ENCODE peak calls at places on chromosomes 13 and 19, in eight cellular contexts. N is naive thymus-derived CD4-positive, alpha-beta T cell; P is psoas muscle; E is AG04450; Y is upper lobe of right lung; H is IMR-90; X is effector memory CD4-positive, alpha-beta T cell; I is stomach. S is an unnamed sample.

GRCh38 chr13:29624997-29625396 is 29.5 kb upstream of the SLC7A1 start:
- DNase-seq in N (no peak), P (no peak), E (no peak), Y (no peak), H (no peak), X (no peak), I (no peak), S (no peak)

GRCh38 chr13:40026741-40027140 is 371.3 kb downstream of the COG6 start:
- DNase-seq in N (peak; percentile 7), P (no peak), E (no peak), Y (no peak), H (no peak), X (no peak), I (no peak), S (peak; percentile 0)

GRCh38 chr19:44059229-44059628 is 7.4 kb downstream of the ZNF223 start:
- DNase-seq in N (no peak), P (no peak), E (no peak), Y (no peak), H (no peak), X (no peak), I (no peak), S (no peak)

GRCh38 chr19:51014242-51014641 is 5.3 kb downstream of the KLK10 start:
- DNase-seq in N (no peak), P (no peak), E (no peak), Y (no peak), H (no peak), X (no peak), I (no peak), S (no peak)

GRCh38 chr13:77701305-77701704 is 3.8 kb downstream of the SLAIN1 start:
- DNase-seq in N (no peak), P (no peak), E (no peak), Y (no peak), H (no peak), X (no peak), I (no peak), S (no peak)

GRCh38 chr13:112655898-112656297 is 33.9 kb upstream of the ATP11A start:
- DNase-seq in N (no peak), P (no peak), E (no peak), Y (no peak), H (no peak), X (no peak), I (no peak), S (no peak)

GRCh38 chr13:80244574-80244973 is 96.4 kb downstream of the SPRY2 start:
- DNase-seq in N (no peak), P (no peak), E (no peak), Y (no peak), H (no peak), X (no peak), I (no peak), S (no peak)

GRCh38 chr13:52141299-52141698 is 12.4 kb upstream of the NEK5 start:
- DNase-seq in N (no peak), P (no peak), E (no peak), Y (no peak), H (no peak), X (no peak), I (no peak), S (no peak)

GRCh38 chr13:71249031-71249430 is 618.0 kb downstream of the DACH1 start:
- DNase-seq in N (no peak), P (no peak), E (no peak), Y (no peak), H (no peak), X (no peak), I (no peak), S (no peak)

GRCh38 chr13:48398450-48399095 is 14.3 kb downstream of the LPAR6 start:
- DNase-seq in N (no peak), P (no peak), E (no peak), Y (no peak), H (peak; percentile 18), X (no peak), I (no peak), S (no peak)

GRCh38 chr19:10289167-10289835 is 451 bp upstream of the ICAM5 start:
- DNase-seq in N (peak; percentile 64), P (peak; percentile 40), E (no peak), Y (peak; percentile 86), H (peak; percentile 54), X (peak; percentile 47), I (peak; percentile 37), S (peak; percentile 35)

GRCh38 chr13:39422845-39423565 is 180.0 kb downstream of the LHFPL6 start:
- DNase-seq in N (no peak), P (no peak), E (no peak), Y (no peak), H (no peak), X (no peak), I (no peak), S (no peak)

GRCh38 chr19:50178320-50178719 is 15.2 kb upstream of the IZUMO2 start:
- DNase-seq in N (no peak), P (no peak), E (no peak), Y (no peak), H (no peak), X (no peak), I (no peak), S (no peak)

GRCh38 chr19:38266981-38267597 is 2.7 kb downstream of the SPINT2 start:
- DNase-seq in N (no peak), P (no peak), E (peak; percentile 29), Y (no peak), H (peak; percentile 78), X (no peak), I (no peak), S (no peak)

GRCh38 chr19:57606931-57607330 is 7.1 kb upstream of the ZNF134 start:
- DNase-seq in N (no peak), P (no peak), E (no peak), Y (no peak), H (no peak), X (no peak), I (no peak), S (no peak)

GRCh38 chr19:4910594-4911273 is 1.4 kb downstream of the UHRF1 start:
- DNase-seq in N (no peak), P (peak; percentile 17), E (no peak), Y (no peak), H (peak; percentile 64), X (no peak), I (no peak), S (peak; percentile 43)

GRCh38 chr19:15563325-15563794 is 51.7 kb upstream of the CYP4F8 start:
- DNase-seq in N (no peak), P (no peak), E (no peak), Y (peak; percentile 61), H (no peak), X (no peak), I (peak; percentile 61), S (no peak)

GRCh38 chr19:5801796-5802616 is 2.9 kb upstream of the NRTN start:
- DNase-seq in N (no peak), P (no peak), E (no peak), Y (no peak), H (peak; percentile 12), X (no peak), I (no peak), S (no peak)

GRCh38 chr13:91714726-91715334 is 316.4 kb downstream of the GPC5 start:
- DNase-seq in N (no peak), P (no peak), E (no peak), Y (no peak), H (no peak), X (no peak), I (no peak), S (no peak)

GRCh38 chr13:41613984-41614581 is 156.7 kb downstream of the RGCC start:
- DNase-seq in N (no peak), P (peak; percentile 55), E (peak; percentile 90), Y (peak; percentile 64), H (peak; percentile 96), X (no peak), I (no peak), S (no peak)

GRCh38 chr19:3441986-3442329 is 38.4 kb downstream of the SMIM24 start:
- DNase-seq in N (no peak), P (no peak), E (no peak), Y (no peak), H (no peak), X (no peak), I (no peak), S (no peak)
- H3K27ac ChIP-seq in N (no peak overlapping the region), P (peak overlapping the region; percentile 71), E (peak overlapping the region; percentile 11), Y (no peak overlapping the region), H (no peak overlapping the region), X (no peak overlapping the region), I (peak overlapping the region; percentile 66), S (no peak overlapping the region)

GRCh38 chr13:33767140-33767539 is 50.8 kb upstream of the RFC3 start:
- DNase-seq in N (no peak), P (no peak), E (no peak), Y (no peak), H (no peak), X (no peak), I (no peak), S (no peak)
- H3K27ac ChIP-seq in N (no peak overlapping the region), P (no peak overlapping the region), E (no peak overlapping the region), Y (no peak overlapping the region), H (no peak overlapping the region), X (no peak overlapping the region), I (no peak overlapping the region), S (no peak overlapping the region)

GRCh38 chr13:98385591-98385990 is 191.3 kb downstream of the STK24 start:
- DNase-seq in N (no peak), P (no peak), E (no peak), Y (no peak), H (no peak), X (no peak), I (no peak), S (no peak)

GRCh38 chr13:98386632-98387031 is 190.3 kb downstream of the STK24 start:
- DNase-seq in N (no peak), P (no peak), E (no peak), Y (no peak), H (no peak), X (no peak), I (no peak), S (no peak)

GRCh38 chr13:98389319-98389718 is 187.6 kb downstream of the STK24 start:
- DNase-seq in N (no peak), P (no peak), E (no peak), Y (no peak), H (peak; percentile 18), X (no peak), I (no peak), S (no peak)

GRCh38 chr13:98393873-98394272 is 183.0 kb downstream of the STK24 start:
- DNase-seq in N (no peak), P (no peak), E (no peak), Y (no peak), H (no peak), X (no peak), I (no peak), S (no peak)

GRCh38 chr13:98390086-98390697 is 186.7 kb downstream of the STK24 start:
- DNase-seq in N (no peak), P (no peak), E (no peak), Y (no peak), H (peak; percentile 20), X (no peak), I (no peak), S (no peak)
- H3K27ac ChIP-seq in N (no peak overlapping the region), P (no peak overlapping the region), E (no peak overlapping the region), Y (no peak overlapping the region), H (no peak overlapping the region), X (no peak overlapping the region), I (no peak overlapping the region), S (no peak overlapping the region)

DNA sequence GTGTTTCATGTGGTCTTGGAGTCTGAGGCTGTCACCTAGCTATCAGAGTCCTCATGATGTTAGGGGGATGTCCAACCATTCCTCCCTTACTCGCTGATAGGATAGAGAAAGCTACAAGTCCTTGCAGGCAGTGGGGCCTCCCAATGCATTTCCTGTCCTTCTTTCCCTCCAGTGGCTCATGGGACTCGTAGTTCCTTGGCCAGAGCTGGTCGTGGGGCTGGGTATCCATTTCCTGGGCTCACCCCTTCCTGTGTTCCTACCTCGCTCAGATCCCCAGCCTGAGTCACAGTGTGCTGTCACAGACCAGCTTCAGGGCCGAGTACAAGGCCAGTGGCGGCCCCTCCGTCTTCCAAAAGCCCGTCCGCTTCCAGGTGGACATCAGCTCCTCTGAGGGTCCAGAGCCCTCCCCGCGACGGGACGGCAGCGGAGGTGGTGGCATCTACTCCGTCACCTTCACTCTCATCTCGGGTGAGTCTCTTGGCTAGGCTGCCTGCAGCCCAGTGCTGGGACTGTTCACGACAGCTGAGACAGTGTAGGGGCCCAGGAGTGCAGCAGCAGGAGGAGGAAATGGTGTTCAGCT is 19.1 kb downstream of the TMEM150B start:
- DNase-seq in N (no peak), P (peak; percentile 15), E (no peak), Y (no peak), H (no peak), X (no peak), I (no peak), S (no peak)
- H3K27ac ChIP-seq in N (no peak overlapping the region), P (no peak overlapping the region), E (no peak overlapping the region), Y (no peak overlapping the region), H (no peak overlapping the region), X (no peak overlapping the region), I (no peak overlapping the region), S (no peak overlapping the region)

S was measured in CD4-positive, CD25-positive, alpha-beta regulatory T cell.